ENCODE peak calls at places on chromosomes 2 and 18, in five cellular contexts. F is PC-3, K is HCEC 1CT, R is GM03348, J is SJSA1. Z is an unnamed sample.

GRCh38 chr2:161556440-161556839 is 67.8 kb upstream of the SLC4A10 start:
- DNase-seq in F (peak; percentile 44), K (peak; percentile 13), R (no peak), J (no peak), Z (no peak)

GRCh38 chr2:38037757-38038615 is 38.0 kb downstream of the CYP1B1 start:
- DNase-seq in F (no peak), K (no peak), R (peak; percentile 61), J (no peak), Z (peak; percentile 54)

GRCh38 chr18:45197526-45197970 is 417.7 kb upstream of the SLC14A2 start:
- DNase-seq in F (peak; percentile 72), K (no peak), R (no peak), J (peak; percentile 39), Z (no peak)

GRCh38 chr2:239814136-239814916 is 210.8 kb downstream of the NDUFA10 start:
- DNase-seq in F (no peak), K (no peak), R (no peak), J (no peak), Z (peak; percentile 7)

GRCh38 chr2:63755980-63756379 is 85.7 kb upstream of the UGP2 start:
- DNase-seq in F (peak; percentile 67), K (peak; percentile 87), R (peak; percentile 42), J (no peak), Z (no peak)

GRCh38 chr2:127570282-127571250 is 35.1 kb downstream of the MYO7B start:
- DNase-seq in F (no peak), K (no peak), R (peak; percentile 28), J (no peak), Z (no peak)

GRCh38 chr2:71216501-71216900 is 10.4 kb downstream of the PAIP2B start:
- DNase-seq in F (peak; percentile 63), K (no peak), R (no peak), J (no peak), Z (no peak)

GRCh38 chr2:215052404-215052803 is 86.0 kb downstream of the ABCA12 start:
- DNase-seq in F (no peak), K (no peak), R (no peak), J (no peak), Z (no peak)

GRCh38 chr2:25132693-25133092 is 35.7 kb downstream of the POMC start:
- DNase-seq in F (no peak), K (no peak), R (no peak), J (no peak), Z (no peak)

GRCh38 chr2:54279385-54279784 is 23.4 kb upstream of the TSPYL6 start:
- DNase-seq in F (peak; percentile 18), K (no peak), R (peak; percentile 14), J (no peak), Z (no peak)

GRCh38 chr18:79533591-79533990 is 137.9 kb downstream of the NFATC1 start:
- DNase-seq in F (no peak), K (no peak), R (no peak), J (no peak), Z (peak; percentile 3)

GRCh38 chr2:60104514-60105501 is 448.6 kb downstream of the BCL11A start:
- DNase-seq in F (peak; percentile 3), K (no peak), R (peak; percentile 5), J (no peak), Z (no peak)

GRCh38 chr2:185921048-185921756 is 182.6 kb downstream of the FSIP2 start:
- DNase-seq in F (peak; percentile 60), K (no peak), R (no peak), J (no peak), Z (no peak)

GRCh38 chr2:105797298-105797819 is 52.6 kb downstream of the NCK2 start:
- DNase-seq in F (no peak), K (peak; percentile 77), R (peak; percentile 53), J (peak; percentile 26), Z (no peak)

Z was measured in WTC11.